ENCODE peak calls at places on chromosomes 2 and 18, in ten cellular contexts. One of them, this sample, is unnamed.

GRCh38 chr18:22683196-22683676 is 249.9 kb upstream of the RBBP8 start:
- DNase-seq in cardiac muscle cell: peak; percentile 86
- DNase-seq in nephron progenitor cell: no peak
- DNase-seq in substantia nigra: no peak
- DNase-seq in putamen: no peak
- DNase-seq in activated naive CD4-positive, alpha-beta T cell treated with Interleukin-2 at 50 U/mL for 16 hours: no peak
- DNase-seq in A172: no peak
- DNase-seq in WTC11: no peak
- DNase-seq in NCI-H2107: no peak
- DNase-seq in MV-4-11: no peak
- DNase-seq in this sample: no peak

GRCh38 chr2:118847447-118848172 is at the start of gene EN1:
- DNase-seq in cardiac muscle cell: peak; percentile 86
- DNase-seq in nephron progenitor cell: peak; percentile 54
- DNase-seq in substantia nigra: peak; percentile 53
- DNase-seq in putamen: no peak
- DNase-seq in activated naive CD4-positive, alpha-beta T cell treated with Interleukin-2 at 50 U/mL for 16 hours: no peak
- DNase-seq in A172: peak; percentile 64
- DNase-seq in WTC11: peak; percentile 83
- DNase-seq in NCI-H2107: no peak
- DNase-seq in MV-4-11: no peak
- DNase-seq in this sample: no peak

GRCh38 chr18:30684825-30685481 is 357.6 kb downstream of the DSC3 start:
- DNase-seq in cardiac muscle cell: no peak
- DNase-seq in nephron progenitor cell: no peak
- DNase-seq in substantia nigra: no peak
- DNase-seq in putamen: no peak
- DNase-seq in activated naive CD4-positive, alpha-beta T cell treated with Interleukin-2 at 50 U/mL for 16 hours: no peak
- DNase-seq in A172: no peak
- DNase-seq in WTC11: no peak
- DNase-seq in NCI-H2107: no peak
- DNase-seq in MV-4-11: no peak
- DNase-seq in this sample: no peak

GRCh38 chr2:20438334-20439192 is 8.3 kb upstream of the RHOB start:
- DNase-seq in cardiac muscle cell: peak; percentile 77
- DNase-seq in nephron progenitor cell: no peak
- DNase-seq in substantia nigra: no peak
- DNase-seq in putamen: no peak
- DNase-seq in activated naive CD4-positive, alpha-beta T cell treated with Interleukin-2 at 50 U/mL for 16 hours: no peak
- DNase-seq in A172: peak; percentile 29
- DNase-seq in WTC11: no peak
- DNase-seq in NCI-H2107: no peak
- DNase-seq in MV-4-11: peak; percentile 36
- DNase-seq in this sample: peak; percentile 63

GRCh38 chr2:55511508-55512124 is 7.9 kb upstream of the CFAP36 start:
- DNase-seq in cardiac muscle cell: peak; percentile 66
- DNase-seq in nephron progenitor cell: peak; percentile 22
- DNase-seq in substantia nigra: no peak
- DNase-seq in putamen: peak; percentile 47
- DNase-seq in activated naive CD4-positive, alpha-beta T cell treated with Interleukin-2 at 50 U/mL for 16 hours: no peak
- DNase-seq in A172: peak; percentile 61
- DNase-seq in WTC11: peak; percentile 20
- DNase-seq in NCI-H2107: peak; percentile 8
- DNase-seq in MV-4-11: peak; percentile 34
- DNase-seq in this sample: peak; percentile 23

GRCh38 chr18:36314098-36314497 is 16.6 kb downstream of the FHOD3 start:
- DNase-seq in cardiac muscle cell: peak; percentile 85
- DNase-seq in nephron progenitor cell: no peak
- DNase-seq in substantia nigra: no peak
- DNase-seq in putamen: no peak
- DNase-seq in activated naive CD4-positive, alpha-beta T cell treated with Interleukin-2 at 50 U/mL for 16 hours: no peak
- DNase-seq in A172: no peak
- DNase-seq in WTC11: no peak
- DNase-seq in NCI-H2107: no peak
- DNase-seq in MV-4-11: no peak
- DNase-seq in this sample: no peak

GRCh38 chr2:167712275-167712674 is 535.1 kb downstream of the STK39 start:
- DNase-seq in cardiac muscle cell: no peak
- DNase-seq in nephron progenitor cell: no peak
- DNase-seq in substantia nigra: no peak
- DNase-seq in putamen: no peak
- DNase-seq in activated naive CD4-positive, alpha-beta T cell treated with Interleukin-2 at 50 U/mL for 16 hours: no peak
- DNase-seq in A172: no peak
- DNase-seq in WTC11: no peak
- DNase-seq in NCI-H2107: no peak
- DNase-seq in MV-4-11: no peak
- DNase-seq in this sample: no peak

GRCh38 chr18:3690682-3691066 is 240.7 kb downstream of the TGIF1 start:
- DNase-seq in cardiac muscle cell: no peak
- DNase-seq in nephron progenitor cell: no peak
- DNase-seq in substantia nigra: no peak
- DNase-seq in putamen: no peak
- DNase-seq in activated naive CD4-positive, alpha-beta T cell treated with Interleukin-2 at 50 U/mL for 16 hours: no peak
- DNase-seq in A172: no peak
- DNase-seq in WTC11: no peak
- DNase-seq in NCI-H2107: no peak
- DNase-seq in MV-4-11: no peak
- DNase-seq in this sample: no peak

GRCh38 chr18:8426401-8426800 is 182.8 kb upstream of the RAB12 start:
- DNase-seq in cardiac muscle cell: no peak
- DNase-seq in nephron progenitor cell: peak; percentile 52
- DNase-seq in substantia nigra: no peak
- DNase-seq in putamen: no peak
- DNase-seq in activated naive CD4-positive, alpha-beta T cell treated with Interleukin-2 at 50 U/mL for 16 hours: no peak
- DNase-seq in A172: no peak
- DNase-seq in WTC11: peak; percentile 70
- DNase-seq in NCI-H2107: no peak
- DNase-seq in MV-4-11: no peak
- DNase-seq in this sample: no peak

GRCh38 chr2:32357545-32358482 is 991 bp downstream of the BIRC6 start:
- DNase-seq in cardiac muscle cell: peak; percentile 53
- DNase-seq in nephron progenitor cell: peak; percentile 61
- DNase-seq in substantia nigra: peak; percentile 2
- DNase-seq in putamen: peak; percentile 14
- DNase-seq in activated naive CD4-positive, alpha-beta T cell treated with Interleukin-2 at 50 U/mL for 16 hours: peak; percentile 40
- DNase-seq in A172: peak; percentile 23
- DNase-seq in WTC11: peak; percentile 51
- DNase-seq in NCI-H2107: no peak
- DNase-seq in MV-4-11: no peak
- DNase-seq in this sample: peak; percentile 52

GRCh38 chr18:3468833-3469232 is 18.9 kb downstream of the TGIF1 start:
- DNase-seq in cardiac muscle cell: peak; percentile 66
- DNase-seq in nephron progenitor cell: no peak
- DNase-seq in substantia nigra: no peak
- DNase-seq in putamen: no peak
- DNase-seq in activated naive CD4-positive, alpha-beta T cell treated with Interleukin-2 at 50 U/mL for 16 hours: no peak
- DNase-seq in A172: no peak
- DNase-seq in WTC11: no peak
- DNase-seq in NCI-H2107: no peak
- DNase-seq in MV-4-11: peak; percentile 60
- DNase-seq in this sample: no peak

GRCh38 chr2:70767094-70767698 is 804 bp downstream of the ADD2 start:
- DNase-seq in cardiac muscle cell: no peak
- DNase-seq in nephron progenitor cell: peak; percentile 67
- DNase-seq in substantia nigra: no peak
- DNase-seq in putamen: no peak
- DNase-seq in activated naive CD4-positive, alpha-beta T cell treated with Interleukin-2 at 50 U/mL for 16 hours: no peak
- DNase-seq in A172: peak; percentile 42
- DNase-seq in WTC11: peak; percentile 70
- DNase-seq in NCI-H2107: peak; percentile 40
- DNase-seq in MV-4-11: no peak
- DNase-seq in this sample: no peak

GRCh38 chr2:177759443-177759842 is 313.1 kb downstream of the PDE11A start:
- DNase-seq in cardiac muscle cell: no peak
- DNase-seq in nephron progenitor cell: no peak
- DNase-seq in substantia nigra: no peak
- DNase-seq in putamen: no peak
- DNase-seq in activated naive CD4-positive, alpha-beta T cell treated with Interleukin-2 at 50 U/mL for 16 hours: no peak
- DNase-seq in A172: no peak
- DNase-seq in WTC11: no peak
- DNase-seq in NCI-H2107: no peak
- DNase-seq in MV-4-11: no peak
- DNase-seq in this sample: no peak

GRCh38 chr2:232487385-232488096 is at the start of gene ECEL1:
- DNase-seq in cardiac muscle cell: no peak
- DNase-seq in nephron progenitor cell: peak; percentile 68
- DNase-seq in substantia nigra: no peak
- DNase-seq in putamen: no peak
- DNase-seq in activated naive CD4-positive, alpha-beta T cell treated with Interleukin-2 at 50 U/mL for 16 hours: no peak
- DNase-seq in A172: no peak
- DNase-seq in WTC11: peak; percentile 46
- DNase-seq in NCI-H2107: no peak
- DNase-seq in MV-4-11: no peak
- DNase-seq in this sample: no peak

GRCh38 chr18:21443776-21444464 is 156.6 kb downstream of the ESCO1 start:
- DNase-seq in cardiac muscle cell: no peak
- DNase-seq in nephron progenitor cell: no peak
- DNase-seq in substantia nigra: no peak
- DNase-seq in putamen: no peak
- DNase-seq in activated naive CD4-positive, alpha-beta T cell treated with Interleukin-2 at 50 U/mL for 16 hours: no peak
- DNase-seq in A172: no peak
- DNase-seq in WTC11: no peak
- DNase-seq in NCI-H2107: no peak
- DNase-seq in MV-4-11: no peak
- DNase-seq in this sample: no peak

GRCh38 chr2:63218800-63219511 is 168.3 kb downstream of the OTX1 start:
- DNase-seq in cardiac muscle cell: no peak
- DNase-seq in nephron progenitor cell: no peak
- DNase-seq in substantia nigra: no peak
- DNase-seq in putamen: no peak
- DNase-seq in activated naive CD4-positive, alpha-beta T cell treated with Interleukin-2 at 50 U/mL for 16 hours: no peak
- DNase-seq in A172: no peak
- DNase-seq in WTC11: no peak
- DNase-seq in NCI-H2107: no peak
- DNase-seq in MV-4-11: no peak
- DNase-seq in this sample: no peak

GRCh38 chr2:198545411-198545810 is 741.0 kb downstream of the PLCL1 start:
- DNase-seq in cardiac muscle cell: no peak
- DNase-seq in nephron progenitor cell: no peak
- DNase-seq in substantia nigra: no peak
- DNase-seq in putamen: no peak
- DNase-seq in activated naive CD4-positive, alpha-beta T cell treated with Interleukin-2 at 50 U/mL for 16 hours: no peak
- DNase-seq in A172: no peak
- DNase-seq in WTC11: no peak
- DNase-seq in NCI-H2107: no peak
- DNase-seq in MV-4-11: no peak
- DNase-seq in this sample: no peak

GRCh38 chr2:188786368-188786781 is 187.8 kb upstream of the COL3A1 start:
- DNase-seq in cardiac muscle cell: peak; percentile 91
- DNase-seq in nephron progenitor cell: no peak
- DNase-seq in substantia nigra: no peak
- DNase-seq in putamen: no peak
- DNase-seq in activated naive CD4-positive, alpha-beta T cell treated with Interleukin-2 at 50 U/mL for 16 hours: no peak
- DNase-seq in A172: peak; percentile 84
- DNase-seq in WTC11: no peak
- DNase-seq in NCI-H2107: no peak
- DNase-seq in MV-4-11: no peak
- DNase-seq in this sample: no peak

GRCh38 chr2:149184994-149185393 is 145.4 kb upstream of the LYPD6 start:
- DNase-seq in cardiac muscle cell: peak; percentile 19
- DNase-seq in nephron progenitor cell: no peak
- DNase-seq in substantia nigra: no peak
- DNase-seq in putamen: no peak
- DNase-seq in activated naive CD4-positive, alpha-beta T cell treated with Interleukin-2 at 50 U/mL for 16 hours: no peak
- DNase-seq in A172: no peak
- DNase-seq in WTC11: no peak
- DNase-seq in NCI-H2107: no peak
- DNase-seq in MV-4-11: no peak
- DNase-seq in this sample: no peak

GRCh38 chr2:121272596-121272995 is 12.4 kb downstream of the TFCP2L1 start:
- DNase-seq in cardiac muscle cell: no peak
- DNase-seq in nephron progenitor cell: no peak
- DNase-seq in substantia nigra: no peak
- DNase-seq in putamen: no peak
- DNase-seq in activated naive CD4-positive, alpha-beta T cell treated with Interleukin-2 at 50 U/mL for 16 hours: no peak
- DNase-seq in A172: no peak
- DNase-seq in WTC11: no peak
- DNase-seq in NCI-H2107: no peak
- DNase-seq in MV-4-11: no peak
- DNase-seq in this sample: no peak

GRCh38 chr2:224778474-224778877 is 62.3 kb upstream of the CCDC195 start:
- DNase-seq in cardiac muscle cell: peak; percentile 77
- DNase-seq in nephron progenitor cell: peak; percentile 59
- DNase-seq in substantia nigra: peak; percentile 9
- DNase-seq in putamen: peak; percentile 55
- DNase-seq in activated naive CD4-positive, alpha-beta T cell treated with Interleukin-2 at 50 U/mL for 16 hours: peak; percentile 61
- DNase-seq in A172: peak; percentile 45
- DNase-seq in WTC11: peak; percentile 62
- DNase-seq in NCI-H2107: no peak
- DNase-seq in MV-4-11: peak; percentile 36
- DNase-seq in this sample: peak; percentile 64

GRCh38 chr18:50203801-50204604 is 9.1 kb upstream of the MYO5B start:
- DNase-seq in cardiac muscle cell: peak; percentile 53
- DNase-seq in nephron progenitor cell: peak; percentile 65
- DNase-seq in substantia nigra: peak; percentile 4
- DNase-seq in putamen: peak; percentile 23
- DNase-seq in activated naive CD4-positive, alpha-beta T cell treated with Interleukin-2 at 50 U/mL for 16 hours: no peak
- DNase-seq in A172: peak; percentile 21
- DNase-seq in WTC11: peak; percentile 74
- DNase-seq in NCI-H2107: peak; percentile 95
- DNase-seq in MV-4-11: no peak
- DNase-seq in this sample: peak; percentile 35

GRCh38 chr2:100818606-100819364 is 1.2 kb upstream of the NPAS2 start:
- DNase-seq in cardiac muscle cell: peak; percentile 94
- DNase-seq in nephron progenitor cell: peak; percentile 68
- DNase-seq in substantia nigra: peak; percentile 54
- DNase-seq in putamen: no peak
- DNase-seq in activated naive CD4-positive, alpha-beta T cell treated with Interleukin-2 at 50 U/mL for 16 hours: no peak
- DNase-seq in A172: no peak
- DNase-seq in WTC11: peak; percentile 73
- DNase-seq in NCI-H2107: no peak
- DNase-seq in MV-4-11: no peak
- DNase-seq in this sample: peak; percentile 41

GRCh38 chr2:233983445-233983844 is 66.3 kb downstream of the TRPM8 start:
- DNase-seq in cardiac muscle cell: no peak
- DNase-seq in nephron progenitor cell: no peak
- DNase-seq in substantia nigra: no peak
- DNase-seq in putamen: no peak
- DNase-seq in activated naive CD4-positive, alpha-beta T cell treated with Interleukin-2 at 50 U/mL for 16 hours: no peak
- DNase-seq in A172: no peak
- DNase-seq in WTC11: no peak
- DNase-seq in NCI-H2107: no peak
- DNase-seq in MV-4-11: no peak
- DNase-seq in this sample: no peak

GRCh38 chr2:230872968-230873669 is 8.4 kb downstream of the ITM2C start:
- DNase-seq in cardiac muscle cell: no peak
- DNase-seq in nephron progenitor cell: no peak
- DNase-seq in substantia nigra: no peak
- DNase-seq in putamen: no peak
- DNase-seq in activated naive CD4-positive, alpha-beta T cell treated with Interleukin-2 at 50 U/mL for 16 hours: no peak
- DNase-seq in A172: no peak
- DNase-seq in WTC11: no peak
- DNase-seq in NCI-H2107: no peak
- DNase-seq in MV-4-11: no peak
- DNase-seq in this sample: no peak

GRCh38 chr2:120914839-120915521 is 179.3 kb downstream of the GLI2 start:
- DNase-seq in cardiac muscle cell: peak; percentile 96
- DNase-seq in nephron progenitor cell: peak; percentile 35
- DNase-seq in substantia nigra: peak; percentile 17
- DNase-seq in putamen: no peak
- DNase-seq in activated naive CD4-positive, alpha-beta T cell treated with Interleukin-2 at 50 U/mL for 16 hours: no peak
- DNase-seq in A172: peak; percentile 96
- DNase-seq in WTC11: no peak
- DNase-seq in NCI-H2107: no peak
- DNase-seq in MV-4-11: no peak
- DNase-seq in this sample: no peak

GRCh38 chr18:75538727-75539126 is 111.2 kb upstream of the SMIM21 start:
- DNase-seq in cardiac muscle cell: peak; percentile 90
- DNase-seq in nephron progenitor cell: no peak
- DNase-seq in substantia nigra: no peak
- DNase-seq in putamen: no peak
- DNase-seq in activated naive CD4-positive, alpha-beta T cell treated with Interleukin-2 at 50 U/mL for 16 hours: no peak
- DNase-seq in A172: peak; percentile 3
- DNase-seq in WTC11: no peak
- DNase-seq in NCI-H2107: no peak
- DNase-seq in MV-4-11: no peak
- DNase-seq in this sample: no peak

GRCh38 chr2:127656569-127657231 is 10.7 kb downstream of the GPR17 start:
- DNase-seq in cardiac muscle cell: no peak
- DNase-seq in nephron progenitor cell: no peak
- DNase-seq in substantia nigra: no peak
- DNase-seq in putamen: no peak
- DNase-seq in activated naive CD4-positive, alpha-beta T cell treated with Interleukin-2 at 50 U/mL for 16 hours: no peak
- DNase-seq in A172: no peak
- DNase-seq in WTC11: no peak
- DNase-seq in NCI-H2107: no peak
- DNase-seq in MV-4-11: no peak
- DNase-seq in this sample: no peak

This sample was measured in T47D.